ENCODE peak calls at places on chromosomes 3 and 15, in seven cellular contexts. U is left lung, N is brain microvascular endothelial cell, B is A549, X is tibial artery, F is GM23338, T is heart left ventricle. K is an unnamed sample.

GRCh38 chr3:12308517-12308916 is 19.6 kb downstream of the PPARG start:
- DNase-seq in U (no peak), N (peak; percentile 75), X (no peak), F (no peak), T (no peak), B (peak; percentile 92), K (peak; percentile 63)

GRCh38 chr15:60673918-60674558 is 195.1 kb upstream of the ICE2 start:
- DNase-seq in F (no peak), T (peak; percentile 21), X (peak; percentile 73), U (peak; percentile 48), N (peak; percentile 97), B (peak; percentile 58), K (peak; percentile 22)

GRCh38 chr3:171039674-171040073 is 13.2 kb upstream of the SLC2A2 start:
- DNase-seq in F (no peak), N (no peak), T (no peak), U (no peak), X (no peak), B (no peak), K (no peak)

GRCh38 chr3:194042947-194043346 is 93.0 kb upstream of the HES1 start:
- DNase-seq in T (no peak), B (peak; percentile 9), X (no peak), U (no peak), F (no peak), N (peak; percentile 60), K (no peak)

GRCh38 chr3:99843590-99844260 is 26.1 kb downstream of the CMSS1 start:
- DNase-seq in X (no peak), N (no peak), U (no peak), F (no peak), T (peak; percentile 28), B (no peak), K (no peak)

GRCh38 chr3:115961390-115961789 is 338.1 kb downstream of the GAP43 start:
- DNase-seq in X (no peak), U (no peak), T (no peak), B (no peak), N (no peak), F (no peak), K (no peak)

GRCh38 chr15:90955911-90956310 is 1.2 kb downstream of the RCCD1 start:
- DNase-seq in N (no peak), T (no peak), U (no peak), B (peak; percentile 35), X (no peak), F (peak; percentile 11), K (no peak)

GRCh38 chr3:38334656-38335055 is 11.9 kb upstream of the XYLB start:
- DNase-seq in F (no peak), B (no peak), T (no peak), N (no peak), U (no peak), X (no peak), K (no peak)

GRCh38 chr3:57079221-57079831 is 18.9 kb downstream of the SPATA12 start:
- DNase-seq in T (peak; percentile 37), N (no peak), U (peak; percentile 41), B (peak; percentile 46), F (peak; percentile 88), X (peak; percentile 69), K (no peak)

GRCh38 chr3:31873254-31873653 is 107.8 kb downstream of the OSBPL10 start:
- DNase-seq in T (no peak), N (no peak), F (no peak), B (no peak), U (no peak), X (no peak), K (no peak)

GRCh38 chr3:32401541-32402052 is 9.9 kb downstream of the CMTM7 start:
- DNase-seq in X (peak; percentile 90), F (peak; percentile 88), N (peak; percentile 61), U (peak; percentile 83), B (peak; percentile 64), T (peak; percentile 85), K (no peak)

GRCh38 chr15:57398336-57398735 is 22.0 kb downstream of the CGNL1 start:
- DNase-seq in T (no peak), B (no peak), U (no peak), F (no peak), N (no peak), X (no peak), K (no peak)

DNA sequence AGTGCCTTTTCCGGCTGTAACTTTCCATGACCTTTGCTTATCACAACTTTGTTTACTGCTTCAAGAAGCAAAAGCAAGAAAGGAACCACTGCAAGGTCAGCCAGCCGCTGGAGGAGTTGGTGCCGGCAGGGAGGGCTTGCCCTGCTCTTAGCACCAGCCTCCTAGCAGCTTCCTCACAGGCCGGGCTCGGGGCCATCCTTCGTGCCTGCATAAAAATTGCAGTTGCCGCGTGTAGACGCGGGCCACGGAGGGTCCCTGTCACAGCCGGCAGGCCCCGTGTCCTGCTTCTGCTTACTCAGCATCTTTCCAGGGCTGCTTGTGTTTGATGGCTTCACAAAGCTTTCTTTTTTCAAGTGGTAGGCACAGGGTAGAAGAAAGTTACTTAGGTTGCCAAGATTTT is 84.4 kb downstream of the PGPEP1L start:
- DNase-seq in U (no peak), N (no peak), F (no peak), B (no peak), X (peak; percentile 62), T (no peak), K (no peak)
- H3K27ac ChIP-seq in U (no peak overlapping the region), N (no peak overlapping the region), F (no peak overlapping the region), B (no peak overlapping the region), X (peak overlapping the region; percentile 72), T (no peak overlapping the region), K (no peak overlapping the region)

GRCh38 chr3:189119947-189120346 is 51.8 kb upstream of the TPRG1 start:
- DNase-seq in F (no peak), N (no peak), U (no peak), T (no peak), B (no peak), X (no peak), K (no peak)

GRCh38 chr3:189122120-189122519 is 49.7 kb upstream of the TPRG1 start:
- DNase-seq in N (no peak), F (no peak), T (no peak), X (no peak), U (no peak), B (no peak), K (no peak)

GRCh38 chr3:189121088-189121487 is 50.7 kb upstream of the TPRG1 start:
- DNase-seq in N (no peak), X (no peak), B (no peak), U (no peak), F (no peak), T (no peak), K (no peak)

GRCh38 chr3:189122526-189123205 is 49.1 kb upstream of the TPRG1 start:
- DNase-seq in X (no peak), T (no peak), N (no peak), B (no peak), F (no peak), U (no peak), K (no peak)

DNA sequence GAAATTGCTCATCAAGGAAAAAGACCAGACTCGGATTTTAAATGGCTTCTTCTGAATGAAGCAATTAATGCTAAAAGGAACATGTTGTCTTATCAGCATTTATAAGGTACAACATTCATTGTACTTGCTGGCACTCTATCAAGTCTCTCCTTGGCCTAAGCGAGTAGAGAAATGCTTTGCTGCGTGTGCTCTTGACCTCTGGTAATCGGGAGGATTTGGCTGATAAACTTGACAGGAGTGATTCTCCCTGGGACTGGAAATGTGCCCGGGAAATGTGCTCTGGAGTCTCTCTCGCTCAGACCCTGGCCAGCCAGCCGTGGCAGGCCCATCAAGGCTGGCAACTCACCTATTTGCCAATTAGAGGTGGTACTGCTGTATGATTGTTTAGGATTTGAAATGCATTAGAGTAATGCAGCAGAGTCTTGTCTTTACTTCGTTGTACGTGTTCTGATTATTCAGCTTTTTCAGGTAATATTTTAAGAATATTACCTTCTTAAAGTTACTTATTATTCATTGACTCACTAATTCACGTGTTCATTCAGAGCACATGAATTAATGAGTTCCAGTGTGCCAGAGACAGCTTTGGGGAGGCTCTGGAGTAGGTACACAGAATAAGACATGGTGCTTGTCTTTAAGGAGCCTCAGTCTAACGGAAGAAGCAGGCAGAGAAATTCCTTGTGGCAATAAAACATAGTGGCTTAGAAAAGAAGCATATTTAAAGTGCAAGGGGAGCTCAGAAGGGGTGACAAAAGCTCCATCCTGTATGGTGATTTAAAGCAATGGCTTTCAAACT is 48.0 kb upstream of the TPRG1 start:
- DNase-seq in N (no peak), X (no peak), B (no peak), T (peak; percentile 58), U (no peak), F (no peak), K (no peak)
- H3K27ac ChIP-seq in N (no peak overlapping the region), X (peak overlapping the region; percentile 72), B (no peak overlapping the region), T (peak overlapping the region; percentile 55), U (peak overlapping the region; percentile 71), F (no peak overlapping the region), K (no peak overlapping the region)

GRCh38 chr3:52181543-52181942 is 16.4 kb upstream of the ALAS1 start:
- DNase-seq in F (no peak), N (no peak), B (no peak), T (no peak), X (no peak), U (no peak), K (no peak)
- H3K27ac ChIP-seq in F (no peak overlapping the region), N (no peak overlapping the region), B (no peak overlapping the region), T (no peak overlapping the region), X (no peak overlapping the region), U (no peak overlapping the region), K (peak overlapping the region; percentile 12)

DNA sequence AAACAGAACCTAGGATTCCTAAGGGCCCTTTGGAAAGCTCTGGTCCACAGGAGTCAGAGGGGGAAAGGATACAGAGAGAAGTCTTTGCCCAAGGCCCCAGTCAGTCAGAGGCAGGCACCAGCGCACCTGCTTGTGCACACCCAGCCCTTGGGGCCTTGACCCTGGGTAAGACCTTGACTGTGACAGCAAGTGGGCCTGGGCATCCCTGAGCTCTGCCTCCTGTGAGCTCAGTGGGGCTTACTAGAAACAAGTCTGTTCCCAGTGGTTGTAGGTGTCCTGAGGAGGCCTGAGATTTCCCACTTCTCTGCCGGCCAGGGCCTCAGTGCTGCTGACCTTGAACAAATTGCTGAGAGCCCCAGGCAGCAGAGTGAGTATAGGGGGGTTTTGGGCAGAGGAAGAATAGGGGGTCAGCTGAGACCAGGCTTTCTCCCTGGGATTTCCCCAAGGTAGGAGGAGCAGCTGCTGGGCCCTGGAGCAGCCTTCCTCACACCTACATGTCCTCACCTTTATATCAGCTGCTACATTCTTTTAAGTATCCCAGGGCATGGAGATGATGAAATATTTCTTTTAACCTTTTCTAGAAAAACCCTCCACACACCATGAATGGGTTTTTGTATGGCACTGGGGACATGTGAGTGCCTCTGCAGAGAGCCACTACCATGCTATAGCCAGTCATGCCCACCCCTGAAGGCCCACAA is 9.7 kb upstream of the DAG1 start:
- DNase-seq in B (no peak), X (no peak), N (no peak), U (no peak), T (no peak), F (no peak), K (no peak)
- H3K27ac ChIP-seq in B (peak overlapping the region; percentile 63), X (no peak overlapping the region), N (no peak overlapping the region), U (no peak overlapping the region), T (no peak overlapping the region), F (peak overlapping the region; percentile 99), K (no peak overlapping the region)

DNA sequence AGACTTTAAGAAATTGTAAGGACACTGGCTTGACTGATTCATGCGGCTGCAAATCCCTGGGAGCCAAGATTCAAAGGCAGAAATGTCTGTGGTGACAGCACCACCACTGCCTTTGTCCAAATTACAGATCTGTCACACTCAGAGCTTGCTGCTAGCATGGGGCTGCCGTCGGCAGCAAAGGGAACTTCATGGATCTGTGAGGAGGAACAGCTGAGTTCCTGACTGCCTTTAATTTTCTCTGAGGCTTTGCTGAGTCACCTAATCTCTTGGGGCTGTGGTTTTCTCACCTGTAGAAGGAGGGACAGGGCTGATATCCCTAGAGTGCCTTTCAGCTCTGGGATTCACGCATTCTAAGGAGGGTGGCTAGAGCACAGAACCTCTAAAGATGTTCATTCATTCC is 4.1 kb upstream of the PAK6 start:
- DNase-seq in N (no peak), T (no peak), B (no peak), X (no peak), F (no peak), U (no peak), K (no peak)
- H3K27ac ChIP-seq in N (no peak overlapping the region), T (no peak overlapping the region), B (no peak overlapping the region), X (no peak overlapping the region), F (peak overlapping the region; percentile 27), U (peak overlapping the region; percentile 60), K (peak overlapping the region; percentile 75)

K was measured in epithelial cell of prostate.